ENCODE peak calls at places on chromosome 19, in five cellular contexts. T is AG04450, K is IMR-90, Z is RWPE1, O is endothelial cell. W is an unnamed sample.

GRCh38 chr19:5172859-5173577 is 167.6 kb downstream of the PTPRS start:
- DNase-seq in T (peak), K (peak), Z (peak), O (no peak), W (no peak)

GRCh38 chr19:17255150-17255621 is 9.4 kb downstream of the USHBP1 start:
- DNase-seq in T (no peak), K (no peak), Z (no peak), O (no peak), W (no peak)

GRCh38 chr19:11480927-11481776 is at the start of gene ELAVL3:
- DNase-seq in T (no peak), K (no peak), Z (no peak), O (no peak), W (peak)

GRCh38 chr19:10132848-10133350 is 13.2 kb upstream of the EIF3G start:
- DNase-seq in T (no peak), K (no peak), Z (no peak), O (no peak), W (no peak)

GRCh38 chr19:49338691-49339363 is 3.6 kb downstream of the CD37 start:
- DNase-seq in T (no peak), K (no peak), Z (peak), O (peak), W (peak)

GRCh38 chr19:7497292-7497691 is 8.5 kb upstream of the PEX11G start:
- DNase-seq in T (no peak), K (no peak), Z (no peak), O (peak), W (no peak)

GRCh38 chr19:17739121-17739875 is 12.0 kb upstream of the FCHO1 start:
- DNase-seq in T (no peak), K (no peak), Z (no peak), O (no peak), W (no peak)

GRCh38 chr19:43934055-43934984 is 762 bp downstream of the ZNF45 start:
- DNase-seq in T (no peak), K (peak), Z (peak), O (peak), W (no peak)

GRCh38 chr19:37903096-37903495 is 3.3 kb downstream of the WDR87 start:
- DNase-seq in T (no peak), K (no peak), Z (no peak), O (no peak), W (no peak)

GRCh38 chr19:29812080-29812880 is 489 bp downstream of the CCNE1 start:
- DNase-seq in T (no peak), K (no peak), Z (no peak), O (peak), W (no peak)

GRCh38 chr19:17296278-17296677 is 6.9 kb downstream of the ABHD8 start:
- DNase-seq in T (no peak), K (peak), Z (peak), O (no peak), W (no peak)

DNA sequence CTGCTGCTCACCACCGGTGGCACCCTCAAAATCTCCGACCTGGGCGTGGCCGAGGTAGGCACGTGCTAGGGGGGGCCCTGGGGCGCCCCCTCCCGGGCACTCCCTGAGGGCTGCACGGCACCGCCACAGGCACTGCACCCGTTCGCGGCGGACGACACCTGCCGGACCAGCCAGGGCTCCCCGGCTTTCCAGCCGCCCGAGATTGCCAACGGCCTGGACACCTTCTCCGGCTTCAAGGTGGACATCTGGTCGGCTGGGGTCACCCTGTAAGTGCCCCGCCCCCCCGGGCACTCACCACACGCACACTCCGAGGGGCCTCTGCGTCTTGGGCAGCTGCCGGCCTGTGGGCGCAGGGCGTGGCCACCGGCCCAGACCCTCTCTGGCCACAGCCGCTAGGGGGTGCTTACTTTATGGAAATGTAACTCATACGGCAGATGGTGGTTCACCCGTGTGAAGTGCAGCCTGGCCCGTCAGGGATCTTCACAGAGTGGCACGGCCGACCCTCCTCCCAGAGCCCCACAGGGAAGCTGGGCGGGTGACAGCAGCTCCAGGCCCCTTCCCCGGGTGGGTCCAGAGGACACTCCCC is 15.0 kb downstream of the STK11 start:
- DNase-seq in T (no peak), K (no peak), Z (no peak), O (no peak), W (no peak)
- TF ChIP-seq CTCF in T (no peak), K (no peak), Z (no peak), O (no peak), W (no peak)

GRCh38 chr19:36031308-36031707 is 1.4 kb downstream of the CLIP3 start:
- DNase-seq in T (no peak), K (no peak), Z (no peak), O (no peak), W (no peak)

GRCh38 chr19:36028313-36029041 is 4.2 kb downstream of the CLIP3 start:
- DNase-seq in T (no peak), K (no peak), Z (no peak), O (no peak), W (no peak)

GRCh38 chr19:36032251-36033104 is at the start of gene CLIP3:
- DNase-seq in T (peak), K (peak), Z (no peak), O (peak), W (peak)

GRCh38 chr19:36027696-36028095 is 5.0 kb downstream of the CLIP3 start:
- DNase-seq in T (no peak), K (no peak), Z (no peak), O (no peak), W (no peak)

DNA sequence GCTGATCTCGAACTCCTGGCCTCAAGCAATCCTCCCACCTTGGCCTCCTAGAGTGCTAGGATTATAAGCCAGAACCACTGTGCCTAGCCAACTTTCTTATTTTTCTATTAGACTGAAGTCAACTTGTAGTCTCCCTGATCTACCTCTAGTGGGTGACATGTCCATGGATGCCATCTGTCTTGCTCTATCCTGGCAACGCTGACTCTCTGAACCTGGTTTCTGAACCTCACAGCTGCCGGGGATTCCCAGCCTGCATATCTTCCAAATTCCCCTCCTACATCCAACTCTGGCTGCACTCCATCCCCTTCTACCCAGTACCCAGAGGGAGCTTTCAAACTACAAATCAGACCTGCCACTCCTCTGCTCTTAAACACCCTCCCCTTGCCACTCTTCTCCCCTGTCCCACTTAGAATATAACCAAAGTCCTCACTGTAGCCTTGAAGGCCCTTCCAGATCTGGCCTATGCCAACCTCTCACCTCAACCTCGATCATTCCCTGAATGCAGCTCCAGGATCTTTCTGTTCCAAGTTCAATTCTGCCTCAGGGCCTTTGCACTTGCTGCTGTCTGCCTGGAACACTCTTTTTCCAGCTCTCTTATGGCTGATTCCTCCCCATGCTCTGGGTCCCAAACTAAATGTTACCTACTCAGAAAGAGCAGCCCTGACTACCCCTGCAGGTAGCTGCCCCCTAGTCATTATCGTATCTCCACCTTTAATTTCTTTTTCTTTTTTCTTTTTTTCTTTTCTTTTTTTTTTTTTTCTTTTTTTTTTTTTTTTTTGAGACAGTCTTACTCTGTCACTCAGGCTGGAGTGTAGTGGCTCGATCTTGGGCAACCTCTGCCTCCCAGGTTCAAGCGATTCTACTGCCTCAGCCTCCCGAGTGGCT is 2.2 kb downstream of the CLIP3 start:
- DNase-seq in T (no peak), K (peak), Z (no peak), O (no peak), W (no peak)
- TF ChIP-seq CTCF in T (peak), K (no peak), Z (no peak), O (no peak), W (no peak)

GRCh38 chr19:3233116-3233515 is 8.7 kb downstream of the CELF5 start:
- DNase-seq in T (no peak), K (no peak), Z (no peak), O (no peak), W (no peak)

GRCh38 chr19:3238066-3238561 is 13.7 kb downstream of the CELF5 start:
- DNase-seq in T (no peak), K (no peak), Z (no peak), O (no peak), W (no peak)

GRCh38 chr19:3236272-3236671 is 11.8 kb downstream of the CELF5 start:
- DNase-seq in T (no peak), K (no peak), Z (no peak), O (no peak), W (no peak)

GRCh38 chr19:3233831-3234230 is 9.4 kb downstream of the CELF5 start:
- DNase-seq in T (no peak), K (no peak), Z (no peak), O (no peak), W (no peak)

DNA sequence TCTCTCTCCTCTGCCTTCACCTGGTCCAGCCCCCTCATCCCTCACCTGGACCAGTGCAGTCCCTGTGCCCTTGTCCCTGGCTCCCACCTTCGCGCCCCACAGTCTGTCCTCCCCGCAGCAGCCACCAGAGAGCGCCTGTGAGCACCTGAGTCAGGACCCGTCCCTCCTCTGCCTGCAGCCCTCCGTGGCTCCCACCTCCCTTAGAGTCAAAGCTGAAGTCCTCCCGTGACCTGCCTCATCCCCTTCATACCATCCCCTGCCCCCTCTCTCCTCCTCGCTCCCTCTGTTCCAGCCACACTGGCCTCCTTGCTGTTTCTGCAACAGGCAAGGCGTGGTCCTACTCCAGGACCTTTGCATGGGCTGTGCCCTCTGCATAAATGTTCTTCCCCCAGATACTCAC is 10.3 kb downstream of the CELF5 start:
- DNase-seq in T (no peak), K (no peak), Z (no peak), O (peak), W (no peak)
- TF ChIP-seq CTCF in T (peak), K (peak), Z (peak), O (no peak), W (peak)

GRCh38 chr19:51389143-51389542 is 1.2 kb downstream of the C19orf84 start:
- DNase-seq in T (no peak), K (no peak), Z (no peak), O (no peak), W (no peak)

GRCh38 chr19:51391073-51391611 is 751 bp upstream of the C19orf84 start:
- DNase-seq in T (no peak), K (no peak), Z (no peak), O (no peak), W (no peak)

GRCh38 chr19:51396175-51396574 is 5.8 kb upstream of the C19orf84 start:
- DNase-seq in T (no peak), K (no peak), Z (no peak), O (no peak), W (no peak)

GRCh38 chr19:51398096-51398704 is 7.8 kb upstream of the C19orf84 start:
- DNase-seq in T (no peak), K (peak), Z (peak), O (no peak), W (no peak)

GRCh38 chr19:51394045-51394836 is 3.9 kb upstream of the C19orf84 start:
- DNase-seq in T (peak), K (peak), Z (peak), O (peak), W (peak)
- TF ChIP-seq CTCF in T (no peak), K (no peak), Z (no peak), O (no peak), W (no peak)

GRCh38 chr19:46573679-46574522 is 27.2 kb upstream of the CALM3 start:
- DNase-seq in T (no peak), K (no peak), Z (no peak), O (no peak), W (no peak)
- TF ChIP-seq CTCF in T (no peak), K (no peak), Z (no peak), O (no peak), W (no peak)